ENCODE peak calls at places on chromosomes 5 and 9, in nine cellular contexts. One of them, this sample, is unnamed. For H3K36me3, the result is how much of the 10 kb centered on the place peaks cover.

GRCh38 chr5:180467028-180467427 is 27.2 kb upstream of the CNOT6 start:
- DNase-seq in CD4-positive, CD25-positive, alpha-beta regulatory T cell: no peak
- DNase-seq in SJSA1: peak
- DNase-seq in Panc1: no peak
- DNase-seq in heart left ventricle: no peak
- DNase-seq in DND-41: no peak
- DNase-seq in hepatocyte: peak
- DNase-seq in tibial nerve: no peak
- DNase-seq in OCI-LY7: no peak
- DNase-seq in this sample: no peak

GRCh38 chr9:127525426-127526188 is 74.3 kb downstream of the LRSAM1 start:
- DNase-seq in hepatocyte: no peak
- DNase-seq in heart left ventricle: no peak
- DNase-seq in tibial nerve: no peak
- DNase-seq in SJSA1: no peak
- DNase-seq in Panc1: no peak
- DNase-seq in CD4-positive, CD25-positive, alpha-beta regulatory T cell: no peak
- DNase-seq in OCI-LY7: peak
- DNase-seq in DND-41: peak
- DNase-seq in this sample: peak

GRCh38 chr9:8179381-8180053 is 379.9 kb upstream of the DMAC1 start:
- DNase-seq in hepatocyte: no peak
- DNase-seq in Panc1: no peak
- DNase-seq in OCI-LY7: no peak
- DNase-seq in tibial nerve: no peak
- DNase-seq in SJSA1: no peak
- DNase-seq in DND-41: no peak
- DNase-seq in heart left ventricle: no peak
- DNase-seq in CD4-positive, CD25-positive, alpha-beta regulatory T cell: no peak
- DNase-seq in this sample: no peak

GRCh38 chr9:76001494-76001893 is 111.0 kb downstream of the PCSK5 start:
- DNase-seq in CD4-positive, CD25-positive, alpha-beta regulatory T cell: no peak
- DNase-seq in heart left ventricle: no peak
- DNase-seq in tibial nerve: no peak
- DNase-seq in SJSA1: no peak
- DNase-seq in Panc1: no peak
- DNase-seq in OCI-LY7: no peak
- DNase-seq in hepatocyte: no peak
- DNase-seq in DND-41: no peak
- DNase-seq in this sample: no peak

GRCh38 chr9:75979362-75979761 is 88.9 kb downstream of the PCSK5 start:
- DNase-seq in hepatocyte: no peak
- DNase-seq in OCI-LY7: peak
- DNase-seq in CD4-positive, CD25-positive, alpha-beta regulatory T cell: no peak
- DNase-seq in DND-41: peak
- DNase-seq in tibial nerve: no peak
- DNase-seq in Panc1: no peak
- DNase-seq in SJSA1: no peak
- DNase-seq in heart left ventricle: no peak
- DNase-seq in this sample: peak

GRCh38 chr9:105661011-105661410 is 1.2 kb upstream of the TAL2 start:
- DNase-seq in hepatocyte: no peak
- DNase-seq in DND-41: no peak
- DNase-seq in CD4-positive, CD25-positive, alpha-beta regulatory T cell: no peak
- DNase-seq in Panc1: no peak
- DNase-seq in OCI-LY7: no peak
- DNase-seq in tibial nerve: no peak
- DNase-seq in SJSA1: no peak
- DNase-seq in heart left ventricle: no peak
- DNase-seq in this sample: no peak

GRCh38 chr5:158498959-158499679 is 600.6 kb downstream of the EBF1 start:
- DNase-seq in SJSA1: no peak
- DNase-seq in OCI-LY7: no peak
- DNase-seq in heart left ventricle: no peak
- DNase-seq in tibial nerve: no peak
- DNase-seq in DND-41: no peak
- DNase-seq in Panc1: no peak
- DNase-seq in hepatocyte: no peak
- DNase-seq in CD4-positive, CD25-positive, alpha-beta regulatory T cell: no peak
- DNase-seq in this sample: no peak

GRCh38 chr5:178080618-178081410 is 32.5 kb upstream of the N4BP3 start:
- DNase-seq in heart left ventricle: no peak
- DNase-seq in Panc1: no peak
- DNase-seq in CD4-positive, CD25-positive, alpha-beta regulatory T cell: no peak
- DNase-seq in tibial nerve: no peak
- DNase-seq in DND-41: no peak
- DNase-seq in hepatocyte: no peak
- DNase-seq in SJSA1: no peak
- DNase-seq in OCI-LY7: no peak
- DNase-seq in this sample: no peak

GRCh38 chr5:35009059-35009458 is 38.7 kb downstream of the AGXT2 start:
- DNase-seq in CD4-positive, CD25-positive, alpha-beta regulatory T cell: no peak
- DNase-seq in Panc1: no peak
- DNase-seq in OCI-LY7: no peak
- DNase-seq in tibial nerve: no peak
- DNase-seq in DND-41: no peak
- DNase-seq in heart left ventricle: no peak
- DNase-seq in SJSA1: no peak
- DNase-seq in hepatocyte: no peak
- DNase-seq in this sample: no peak

GRCh38 chr5:68011801-68012200 is 203.8 kb upstream of the PIK3R1 start:
- DNase-seq in CD4-positive, CD25-positive, alpha-beta regulatory T cell: no peak
- DNase-seq in hepatocyte: no peak
- DNase-seq in tibial nerve: no peak
- DNase-seq in DND-41: no peak
- DNase-seq in heart left ventricle: no peak
- DNase-seq in Panc1: no peak
- DNase-seq in SJSA1: no peak
- DNase-seq in OCI-LY7: no peak
- DNase-seq in this sample: no peak

GRCh38 chr9:25678147-25678666 is at the start of gene TUSC1:
- DNase-seq in heart left ventricle: peak
- DNase-seq in OCI-LY7: no peak
- DNase-seq in hepatocyte: peak
- DNase-seq in SJSA1: peak
- DNase-seq in Panc1: no peak
- DNase-seq in DND-41: no peak
- DNase-seq in tibial nerve: peak
- DNase-seq in CD4-positive, CD25-positive, alpha-beta regulatory T cell: no peak
- DNase-seq in this sample: no peak

GRCh38 chr5:177982072-177982727 is 13.8 kb downstream of the PROP1 start:
- DNase-seq in DND-41: peak
- DNase-seq in CD4-positive, CD25-positive, alpha-beta regulatory T cell: no peak
- DNase-seq in SJSA1: no peak
- DNase-seq in tibial nerve: no peak
- DNase-seq in heart left ventricle: no peak
- DNase-seq in Panc1: no peak
- DNase-seq in OCI-LY7: peak
- DNase-seq in hepatocyte: no peak
- DNase-seq in this sample: no peak

GRCh38 chr5:119631660-119632059 is 2.3 kb downstream of the FAM170A start:
- DNase-seq in hepatocyte: no peak
- DNase-seq in CD4-positive, CD25-positive, alpha-beta regulatory T cell: no peak
- DNase-seq in Panc1: no peak
- DNase-seq in heart left ventricle: no peak
- DNase-seq in SJSA1: no peak
- DNase-seq in DND-41: no peak
- DNase-seq in tibial nerve: no peak
- DNase-seq in OCI-LY7: no peak
- DNase-seq in this sample: no peak

GRCh38 chr5:110477923-110478322 is 248.5 kb downstream of the TMEM232 start:
- DNase-seq in tibial nerve: no peak
- DNase-seq in hepatocyte: no peak
- DNase-seq in SJSA1: no peak
- DNase-seq in OCI-LY7: no peak
- DNase-seq in heart left ventricle: no peak
- DNase-seq in DND-41: no peak
- DNase-seq in CD4-positive, CD25-positive, alpha-beta regulatory T cell: no peak
- DNase-seq in Panc1: no peak
- DNase-seq in this sample: no peak

GRCh38 chr5:50751064-50751657 is 84.7 kb downstream of the PARP8 start:
- DNase-seq in SJSA1: no peak
- DNase-seq in tibial nerve: no peak
- DNase-seq in DND-41: peak
- DNase-seq in hepatocyte: peak
- DNase-seq in CD4-positive, CD25-positive, alpha-beta regulatory T cell: peak
- DNase-seq in heart left ventricle: peak
- DNase-seq in Panc1: peak
- DNase-seq in OCI-LY7: peak
- DNase-seq in this sample: peak

GRCh38 chr5:31049933-31050704 is 143.4 kb upstream of the CDH6 start:
- DNase-seq in CD4-positive, CD25-positive, alpha-beta regulatory T cell: no peak
- DNase-seq in DND-41: no peak
- DNase-seq in OCI-LY7: no peak
- DNase-seq in heart left ventricle: no peak
- DNase-seq in hepatocyte: no peak
- DNase-seq in Panc1: no peak
- DNase-seq in SJSA1: no peak
- DNase-seq in tibial nerve: no peak
- DNase-seq in this sample: no peak

GRCh38 chr5:142063376-142063775 is 45.2 kb upstream of the NDFIP1 start:
- DNase-seq in tibial nerve: no peak
- DNase-seq in hepatocyte: no peak
- DNase-seq in CD4-positive, CD25-positive, alpha-beta regulatory T cell: no peak
- DNase-seq in DND-41: no peak
- DNase-seq in SJSA1: no peak
- DNase-seq in OCI-LY7: no peak
- DNase-seq in heart left ventricle: no peak
- DNase-seq in Panc1: no peak
- DNase-seq in this sample: no peak

DNA sequence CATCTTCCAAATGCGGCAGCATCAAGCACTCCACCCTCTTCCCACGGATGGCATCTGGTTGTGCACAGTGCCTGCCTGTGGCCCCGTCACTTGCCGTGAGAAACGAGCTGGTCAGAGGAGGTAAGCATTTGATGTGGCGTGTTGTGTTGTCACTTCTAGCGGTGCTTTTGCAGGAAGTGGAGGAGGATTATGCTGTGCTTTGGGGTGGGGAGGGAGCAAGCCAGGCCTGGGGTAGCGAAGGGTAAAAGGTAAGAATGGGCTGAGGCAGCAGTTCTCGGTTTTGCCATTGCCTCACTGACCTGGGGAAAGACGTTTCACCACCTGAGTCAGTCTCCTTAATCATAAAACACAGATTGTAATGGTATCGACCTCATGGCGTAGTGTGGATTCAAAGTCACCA is 2.3 kb upstream of the POMT1 start:
- DNase-seq in SJSA1: no peak
- DNase-seq in hepatocyte: no peak
- DNase-seq in CD4-positive, CD25-positive, alpha-beta regulatory T cell: peak
- DNase-seq in DND-41: peak
- DNase-seq in Panc1: no peak
- DNase-seq in tibial nerve: no peak
- DNase-seq in heart left ventricle: no peak
- DNase-seq in OCI-LY7: no peak
- DNase-seq in this sample: peak
- H3K36me3 ChIP-seq in SJSA1: half or more
- H3K36me3 ChIP-seq in hepatocyte: under half
- H3K36me3 ChIP-seq in CD4-positive, CD25-positive, alpha-beta regulatory T cell: under half
- H3K36me3 ChIP-seq in DND-41: under half
- H3K36me3 ChIP-seq in Panc1: under half
- H3K36me3 ChIP-seq in tibial nerve: under half
- H3K36me3 ChIP-seq in heart left ventricle: under half
- H3K36me3 ChIP-seq in OCI-LY7: half or more
- H3K36me3 ChIP-seq in this sample: under half

GRCh38 chr5:147384346-147385193 is 125.3 kb downstream of the DPYSL3 start:
- DNase-seq in CD4-positive, CD25-positive, alpha-beta regulatory T cell: no peak
- DNase-seq in SJSA1: no peak
- DNase-seq in heart left ventricle: no peak
- DNase-seq in Panc1: no peak
- DNase-seq in hepatocyte: no peak
- DNase-seq in OCI-LY7: no peak
- DNase-seq in tibial nerve: no peak
- DNase-seq in DND-41: no peak
- DNase-seq in this sample: no peak
- H3K36me3 ChIP-seq in CD4-positive, CD25-positive, alpha-beta regulatory T cell: under half
- H3K36me3 ChIP-seq in SJSA1: under half
- H3K36me3 ChIP-seq in heart left ventricle: under half
- H3K36me3 ChIP-seq in Panc1: under half
- H3K36me3 ChIP-seq in hepatocyte: under half
- H3K36me3 ChIP-seq in OCI-LY7: under half
- H3K36me3 ChIP-seq in tibial nerve: under half
- H3K36me3 ChIP-seq in DND-41: under half
- H3K36me3 ChIP-seq in this sample: under half

GRCh38 chr9:130701059-130702022 is 7.8 kb downstream of the EXOSC2 start:
- DNase-seq in hepatocyte: peak
- DNase-seq in Panc1: no peak
- DNase-seq in heart left ventricle: peak
- DNase-seq in tibial nerve: peak
- DNase-seq in DND-41: peak
- DNase-seq in SJSA1: peak
- DNase-seq in OCI-LY7: peak
- DNase-seq in CD4-positive, CD25-positive, alpha-beta regulatory T cell: peak
- DNase-seq in this sample: peak
- H3K36me3 ChIP-seq in hepatocyte: under half
- H3K36me3 ChIP-seq in Panc1: under half
- H3K36me3 ChIP-seq in heart left ventricle: half or more
- H3K36me3 ChIP-seq in tibial nerve: under half
- H3K36me3 ChIP-seq in DND-41: half or more
- H3K36me3 ChIP-seq in SJSA1: half or more
- H3K36me3 ChIP-seq in OCI-LY7: half or more
- H3K36me3 ChIP-seq in CD4-positive, CD25-positive, alpha-beta regulatory T cell: half or more
- H3K36me3 ChIP-seq in this sample: half or more

DNA sequence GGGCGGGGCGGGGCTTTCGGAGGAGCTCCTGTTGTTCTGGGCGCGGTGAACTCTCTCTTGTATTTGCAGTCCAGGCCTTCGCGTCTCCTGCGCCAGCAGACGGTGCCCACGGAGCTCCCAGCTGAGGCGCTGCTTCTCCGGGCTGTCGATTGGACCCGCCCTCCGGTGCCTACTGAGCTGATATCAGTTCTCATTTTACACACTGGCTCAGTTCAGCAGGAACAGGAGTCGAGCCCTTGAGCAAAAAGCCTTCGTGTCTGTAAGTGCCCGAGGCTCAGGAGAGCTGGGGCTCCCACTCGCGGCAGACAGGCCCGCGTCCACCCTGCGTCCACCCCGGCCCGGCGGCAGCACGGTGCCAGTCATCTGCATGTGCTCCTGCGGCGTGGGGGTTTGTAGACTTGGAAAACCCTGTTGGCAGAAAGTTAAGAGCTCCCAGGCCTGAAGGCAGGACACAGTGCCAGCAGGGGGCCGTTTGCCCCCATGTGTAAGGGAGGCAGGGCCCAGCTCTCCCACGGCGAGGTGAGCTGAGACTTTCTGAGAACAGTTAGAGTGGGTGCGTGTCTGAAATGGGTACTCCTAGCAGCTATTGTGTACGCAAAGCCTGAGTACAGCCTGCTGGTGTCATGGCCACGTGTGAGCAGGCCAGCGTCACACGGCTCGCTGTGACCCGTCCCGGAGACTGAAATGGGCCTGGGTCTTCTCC is 231.5 kb downstream of the FANCC start:
- DNase-seq in CD4-positive, CD25-positive, alpha-beta regulatory T cell: no peak
- DNase-seq in OCI-LY7: no peak
- DNase-seq in hepatocyte: no peak
- DNase-seq in Panc1: no peak
- DNase-seq in tibial nerve: no peak
- DNase-seq in heart left ventricle: no peak
- DNase-seq in DND-41: no peak
- DNase-seq in SJSA1: no peak
- DNase-seq in this sample: no peak
- H3K36me3 ChIP-seq in CD4-positive, CD25-positive, alpha-beta regulatory T cell: under half
- H3K36me3 ChIP-seq in OCI-LY7: under half
- H3K36me3 ChIP-seq in hepatocyte: under half
- H3K36me3 ChIP-seq in Panc1: under half
- H3K36me3 ChIP-seq in tibial nerve: under half
- H3K36me3 ChIP-seq in heart left ventricle: under half
- H3K36me3 ChIP-seq in DND-41: under half
- H3K36me3 ChIP-seq in SJSA1: half or more
- H3K36me3 ChIP-seq in this sample: under half

GRCh38 chr9:33310748-33311147 is 20.4 kb downstream of the NFX1 start:
- DNase-seq in CD4-positive, CD25-positive, alpha-beta regulatory T cell: no peak
- DNase-seq in SJSA1: no peak
- DNase-seq in OCI-LY7: no peak
- DNase-seq in hepatocyte: no peak
- DNase-seq in heart left ventricle: no peak
- DNase-seq in Panc1: no peak
- DNase-seq in tibial nerve: no peak
- DNase-seq in DND-41: no peak
- DNase-seq in this sample: no peak
- H3K36me3 ChIP-seq in CD4-positive, CD25-positive, alpha-beta regulatory T cell: half or more
- H3K36me3 ChIP-seq in SJSA1: under half
- H3K36me3 ChIP-seq in OCI-LY7: half or more
- H3K36me3 ChIP-seq in hepatocyte: under half
- H3K36me3 ChIP-seq in heart left ventricle: half or more
- H3K36me3 ChIP-seq in Panc1: under half
- H3K36me3 ChIP-seq in tibial nerve: under half
- H3K36me3 ChIP-seq in DND-41: half or more
- H3K36me3 ChIP-seq in this sample: half or more

This sample was measured in CD4-positive, alpha-beta memory T cell.